ENCODE peak calls at places on chromosomes 11 and 22, in nine cellular contexts. P is GM13977; B is GM18507; L is stimulated activated CD4-positive, alpha-beta T cell treated with anti-CD3 and anti-CD28 coated beads, TNF-alpha, amount 100 ng/mL, for 48 hours; N is AG08395; A is WERI-Rb-1; Q is T-helper 9 cell; M is activated CD8-positive, alpha-beta memory T cell treated with anti-CD3 and anti-CD28 coated beads for 4 hours; I is HEK293T. V is an unnamed sample.

GRCh38 chr11:119616586-119617342 is 112.2 kb downstream of the NECTIN1 start:
- DNase-seq in P (no peak), M (no peak), B (no peak), L (no peak), I (no peak), Q (no peak), N (no peak), A (no peak), V (no peak)

GRCh38 chr11:76615950-76616349 is 54.6 kb downstream of the LRRC32 start:
- DNase-seq in A (no peak), B (no peak), P (no peak), L (no peak), N (peak; percentile 77), Q (no peak), M (no peak), I (no peak), V (no peak)

GRCh38 chr11:103987631-103988594 is 48.5 kb upstream of the DDI1 start:
- DNase-seq in Q (no peak), N (no peak), P (no peak), A (no peak), M (no peak), I (no peak), L (no peak), B (no peak), V (no peak)

GRCh38 chr11:119522609-119523008 is 99.6 kb upstream of the THY1 start:
- DNase-seq in B (no peak), I (no peak), N (no peak), M (no peak), A (no peak), L (no peak), Q (no peak), P (no peak), V (no peak)

GRCh38 chr11:47187723-47188122 is 1.5 kb upstream of the PACSIN3 start:
- DNase-seq in L (no peak), M (no peak), N (no peak), Q (no peak), I (no peak), A (no peak), P (no peak), B (no peak), V (no peak)

GRCh38 chr11:60951909-60952741 is at the start of gene SLC15A3:
- DNase-seq in Q (no peak), B (peak; percentile 65), I (no peak), N (peak; percentile 52), L (no peak), A (no peak), P (peak; percentile 86), M (no peak), V (no peak)

GRCh38 chr22:42177891-42178336 is 47.3 kb upstream of the CYP2D6 start:
- DNase-seq in I (no peak), M (no peak), Q (no peak), N (no peak), P (no peak), A (no peak), B (no peak), L (no peak), V (no peak)

GRCh38 chr11:47573321-47573720 is 5.4 kb downstream of the KBTBD4 start:
- DNase-seq in A (no peak), L (no peak), B (no peak), N (no peak), M (no peak), P (no peak), I (no peak), Q (no peak), V (no peak)

GRCh38 chr11:18727499-18728236 is 1.7 kb upstream of the IGSF22 start:
- DNase-seq in L (peak; percentile 52), M (no peak), Q (peak; percentile 41), B (peak; percentile 40), A (peak; percentile 67), P (peak; percentile 83), I (peak; percentile 76), N (peak; percentile 65), V (peak; percentile 28)

GRCh38 chr11:132981146-132981956 is 551.0 kb downstream of the OPCML start:
- DNase-seq in A (no peak), B (no peak), N (no peak), L (no peak), P (no peak), I (no peak), M (no peak), Q (no peak), V (no peak)

GRCh38 chr11:126186708-126187481 is 24.6 kb downstream of the RPUSD4 start:
- DNase-seq in N (peak; percentile 25), B (no peak), A (peak; percentile 22), M (no peak), I (no peak), L (no peak), P (no peak), Q (no peak), V (no peak)

GRCh38 chr22:46355369-46355995 is 20.0 kb downstream of the TRMU start:
- DNase-seq in Q (peak; percentile 32), I (peak; percentile 84), N (peak; percentile 78), M (peak; percentile 22), L (peak; percentile 60), A (peak; percentile 83), B (peak; percentile 45), P (peak; percentile 84), V (peak; percentile 77)

GRCh38 chr11:2799881-2800654 is 85.5 kb downstream of the CDKN1C start:
- DNase-seq in B (no peak), L (no peak), A (peak; percentile 4), Q (no peak), M (no peak), I (no peak), N (no peak), P (no peak), V (no peak)

GRCh38 chr11:130554241-130555055 is 106.0 kb downstream of the ADAMTS15 start:
- DNase-seq in Q (no peak), M (no peak), L (no peak), N (no peak), B (no peak), A (no peak), I (no peak), P (no peak), V (no peak)